ENCODE peak calls at places on chromosomes 2 and 18, in eight cellular contexts. One of them, this sample, is unnamed. For H3K9me2, the result is how much of the 10 kb centered on the place peaks cover.

GRCh38 chr2:7242189-7242867 is 325.1 kb downstream of the RNF144A start:
- DNase-seq in OCI-LY7: no peak
- DNase-seq in GM23338: no peak
- DNase-seq in GM23248: no peak
- DNase-seq in HCT116: no peak
- DNase-seq in SK-N-SH: no peak
- DNase-seq in hepatocyte: no peak
- DNase-seq in PC-3: no peak
- DNase-seq in this sample: no peak

GRCh38 chr2:136434251-136434715 is 316.3 kb upstream of the CXCR4 start:
- DNase-seq in GM23248: no peak
- DNase-seq in SK-N-SH: no peak
- DNase-seq in hepatocyte: peak
- DNase-seq in GM23338: no peak
- DNase-seq in HCT116: no peak
- DNase-seq in OCI-LY7: no peak
- DNase-seq in PC-3: no peak
- DNase-seq in this sample: no peak

GRCh38 chr2:62222674-62223073 is 26.8 kb downstream of the B3GNT2 start:
- DNase-seq in OCI-LY7: no peak
- DNase-seq in PC-3: no peak
- DNase-seq in SK-N-SH: no peak
- DNase-seq in HCT116: no peak
- DNase-seq in GM23248: no peak
- DNase-seq in GM23338: no peak
- DNase-seq in hepatocyte: no peak
- DNase-seq in this sample: no peak

GRCh38 chr2:107808986-107809385 is 17.7 kb upstream of the RGPD4 start:
- DNase-seq in OCI-LY7: no peak
- DNase-seq in PC-3: peak
- DNase-seq in GM23248: peak
- DNase-seq in HCT116: no peak
- DNase-seq in GM23338: no peak
- DNase-seq in SK-N-SH: no peak
- DNase-seq in hepatocyte: no peak
- DNase-seq in this sample: no peak

GRCh38 chr18:57813245-57813644 is 10.1 kb upstream of the ATP8B1 start:
- DNase-seq in PC-3: peak
- DNase-seq in GM23338: no peak
- DNase-seq in SK-N-SH: no peak
- DNase-seq in HCT116: peak
- DNase-seq in GM23248: peak
- DNase-seq in hepatocyte: no peak
- DNase-seq in OCI-LY7: no peak
- DNase-seq in this sample: no peak

GRCh38 chr2:120880381-120880780 is 144.7 kb downstream of the GLI2 start:
- DNase-seq in HCT116: no peak
- DNase-seq in GM23248: no peak
- DNase-seq in hepatocyte: no peak
- DNase-seq in SK-N-SH: no peak
- DNase-seq in OCI-LY7: no peak
- DNase-seq in GM23338: no peak
- DNase-seq in PC-3: no peak
- DNase-seq in this sample: no peak

GRCh38 chr18:46369323-46369722 is 265.1 kb downstream of the HAUS1 start:
- DNase-seq in GM23338: peak
- DNase-seq in HCT116: no peak
- DNase-seq in hepatocyte: no peak
- DNase-seq in SK-N-SH: no peak
- DNase-seq in OCI-LY7: no peak
- DNase-seq in PC-3: no peak
- DNase-seq in GM23248: no peak
- DNase-seq in this sample: no peak

GRCh38 chr18:49691177-49691608 is 122.1 kb downstream of the ACAA2 start:
- DNase-seq in GM23338: no peak
- DNase-seq in OCI-LY7: no peak
- DNase-seq in SK-N-SH: no peak
- DNase-seq in HCT116: peak
- DNase-seq in PC-3: peak
- DNase-seq in hepatocyte: no peak
- DNase-seq in GM23248: peak
- DNase-seq in this sample: no peak

GRCh38 chr2:214671330-214671850 is 138.1 kb downstream of the BARD1 start:
- DNase-seq in GM23338: no peak
- DNase-seq in hepatocyte: no peak
- DNase-seq in PC-3: no peak
- DNase-seq in SK-N-SH: no peak
- DNase-seq in HCT116: no peak
- DNase-seq in GM23248: no peak
- DNase-seq in OCI-LY7: no peak
- DNase-seq in this sample: no peak

GRCh38 chr2:213065583-213066444 is 85.6 kb downstream of the IKZF2 start:
- DNase-seq in SK-N-SH: peak
- DNase-seq in HCT116: no peak
- DNase-seq in GM23338: peak
- DNase-seq in OCI-LY7: no peak
- DNase-seq in hepatocyte: peak
- DNase-seq in PC-3: no peak
- DNase-seq in GM23248: peak
- DNase-seq in this sample: no peak

GRCh38 chr2:30239308-30240161 is 8.2 kb downstream of the LBH start:
- DNase-seq in GM23248: peak
- DNase-seq in OCI-LY7: peak
- DNase-seq in hepatocyte: peak
- DNase-seq in HCT116: peak
- DNase-seq in SK-N-SH: peak
- DNase-seq in PC-3: peak
- DNase-seq in GM23338: peak
- DNase-seq in this sample: peak

GRCh38 chr2:119808516-119809147 is 48.9 kb downstream of the PTPN4 start:
- DNase-seq in OCI-LY7: no peak
- DNase-seq in GM23338: no peak
- DNase-seq in SK-N-SH: no peak
- DNase-seq in HCT116: no peak
- DNase-seq in hepatocyte: no peak
- DNase-seq in GM23248: peak
- DNase-seq in PC-3: peak
- DNase-seq in this sample: no peak

GRCh38 chr2:218257390-218257981 is 3.3 kb upstream of the GPBAR1 start:
- DNase-seq in GM23248: peak
- DNase-seq in hepatocyte: no peak
- DNase-seq in OCI-LY7: peak
- DNase-seq in HCT116: peak
- DNase-seq in GM23338: peak
- DNase-seq in PC-3: peak
- DNase-seq in SK-N-SH: peak
- DNase-seq in this sample: peak

GRCh38 chr2:231425811-231426703 is 30.5 kb downstream of the B3GNT7 start:
- DNase-seq in GM23338: peak
- DNase-seq in HCT116: no peak
- DNase-seq in OCI-LY7: no peak
- DNase-seq in PC-3: peak
- DNase-seq in SK-N-SH: no peak
- DNase-seq in GM23248: no peak
- DNase-seq in hepatocyte: peak
- DNase-seq in this sample: no peak

GRCh38 chr2:106107509-106108131 is 86.5 kb downstream of the UXS1 start:
- DNase-seq in HCT116: no peak
- DNase-seq in OCI-LY7: no peak
- DNase-seq in PC-3: peak
- DNase-seq in GM23248: peak
- DNase-seq in SK-N-SH: no peak
- DNase-seq in hepatocyte: no peak
- DNase-seq in GM23338: no peak
- DNase-seq in this sample: no peak

GRCh38 chr2:96261328-96262003 is 4.3 kb downstream of the TMEM127 start:
- DNase-seq in OCI-LY7: no peak
- DNase-seq in GM23338: no peak
- DNase-seq in GM23248: no peak
- DNase-seq in HCT116: no peak
- DNase-seq in hepatocyte: peak
- DNase-seq in SK-N-SH: no peak
- DNase-seq in PC-3: no peak
- DNase-seq in this sample: no peak
- H3K9me2 ChIP-seq in OCI-LY7: under half
- H3K9me2 ChIP-seq in GM23338: under half
- H3K9me2 ChIP-seq in GM23248: under half
- H3K9me2 ChIP-seq in HCT116: under half
- H3K9me2 ChIP-seq in hepatocyte: under half
- H3K9me2 ChIP-seq in SK-N-SH: under half
- H3K9me2 ChIP-seq in PC-3: under half
- H3K9me2 ChIP-seq in this sample: under half

GRCh38 chr2:150571121-150571520 is 83.7 kb upstream of the RND3 start:
- DNase-seq in OCI-LY7: no peak
- DNase-seq in HCT116: no peak
- DNase-seq in SK-N-SH: no peak
- DNase-seq in GM23248: no peak
- DNase-seq in PC-3: no peak
- DNase-seq in GM23338: no peak
- DNase-seq in hepatocyte: no peak
- DNase-seq in this sample: no peak

GRCh38 chr2:150572961-150573395 is 85.5 kb upstream of the RND3 start:
- DNase-seq in HCT116: no peak
- DNase-seq in GM23338: no peak
- DNase-seq in hepatocyte: no peak
- DNase-seq in OCI-LY7: no peak
- DNase-seq in GM23248: no peak
- DNase-seq in SK-N-SH: no peak
- DNase-seq in PC-3: no peak
- DNase-seq in this sample: no peak

GRCh38 chr2:150578481-150578880 is 91.0 kb upstream of the RND3 start:
- DNase-seq in GM23338: no peak
- DNase-seq in SK-N-SH: no peak
- DNase-seq in hepatocyte: no peak
- DNase-seq in HCT116: no peak
- DNase-seq in OCI-LY7: no peak
- DNase-seq in PC-3: no peak
- DNase-seq in GM23248: no peak
- DNase-seq in this sample: no peak

GRCh38 chr2:150572194-150572766 is 84.8 kb upstream of the RND3 start:
- DNase-seq in OCI-LY7: no peak
- DNase-seq in HCT116: no peak
- DNase-seq in GM23248: peak
- DNase-seq in SK-N-SH: no peak
- DNase-seq in GM23338: no peak
- DNase-seq in PC-3: no peak
- DNase-seq in hepatocyte: no peak
- DNase-seq in this sample: no peak

GRCh38 chr2:150575861-150576260 is 88.4 kb upstream of the RND3 start:
- DNase-seq in PC-3: no peak
- DNase-seq in HCT116: no peak
- DNase-seq in hepatocyte: no peak
- DNase-seq in GM23248: no peak
- DNase-seq in OCI-LY7: no peak
- DNase-seq in GM23338: no peak
- DNase-seq in SK-N-SH: no peak
- DNase-seq in this sample: no peak
- H3K9me2 ChIP-seq in PC-3: under half
- H3K9me2 ChIP-seq in HCT116: under half
- H3K9me2 ChIP-seq in hepatocyte: under half
- H3K9me2 ChIP-seq in GM23248: under half
- H3K9me2 ChIP-seq in OCI-LY7: under half
- H3K9me2 ChIP-seq in GM23338: under half
- H3K9me2 ChIP-seq in SK-N-SH: under half
- H3K9me2 ChIP-seq in this sample: under half

GRCh38 chr2:38271697-38272096 is 105.4 kb downstream of the ATL2 start:
- DNase-seq in GM23338: no peak
- DNase-seq in OCI-LY7: no peak
- DNase-seq in SK-N-SH: no peak
- DNase-seq in hepatocyte: no peak
- DNase-seq in HCT116: no peak
- DNase-seq in PC-3: no peak
- DNase-seq in GM23248: no peak
- DNase-seq in this sample: no peak
- H3K9me2 ChIP-seq in GM23338: under half
- H3K9me2 ChIP-seq in OCI-LY7: under half
- H3K9me2 ChIP-seq in SK-N-SH: under half
- H3K9me2 ChIP-seq in hepatocyte: under half
- H3K9me2 ChIP-seq in HCT116: under half
- H3K9me2 ChIP-seq in PC-3: under half
- H3K9me2 ChIP-seq in GM23248: under half
- H3K9me2 ChIP-seq in this sample: under half

GRCh38 chr18:22453337-22453736 is 35.6 kb upstream of the CTAGE1 start:
- DNase-seq in PC-3: no peak
- DNase-seq in SK-N-SH: no peak
- DNase-seq in HCT116: no peak
- DNase-seq in OCI-LY7: no peak
- DNase-seq in GM23338: no peak
- DNase-seq in hepatocyte: no peak
- DNase-seq in GM23248: peak
- DNase-seq in this sample: no peak
- H3K9me2 ChIP-seq in PC-3: under half
- H3K9me2 ChIP-seq in SK-N-SH: under half
- H3K9me2 ChIP-seq in HCT116: under half
- H3K9me2 ChIP-seq in OCI-LY7: under half
- H3K9me2 ChIP-seq in GM23338: under half
- H3K9me2 ChIP-seq in hepatocyte: under half
- H3K9me2 ChIP-seq in GM23248: under half
- H3K9me2 ChIP-seq in this sample: under half

GRCh38 chr2:189293164-189293563 is 113.6 kb upstream of the COL5A2 start:
- DNase-seq in hepatocyte: no peak
- DNase-seq in GM23338: no peak
- DNase-seq in OCI-LY7: no peak
- DNase-seq in PC-3: no peak
- DNase-seq in SK-N-SH: no peak
- DNase-seq in GM23248: peak
- DNase-seq in HCT116: no peak
- DNase-seq in this sample: no peak
- H3K9me2 ChIP-seq in hepatocyte: under half
- H3K9me2 ChIP-seq in GM23338: under half
- H3K9me2 ChIP-seq in OCI-LY7: under half
- H3K9me2 ChIP-seq in PC-3: under half
- H3K9me2 ChIP-seq in SK-N-SH: under half
- H3K9me2 ChIP-seq in GM23248: under half
- H3K9me2 ChIP-seq in HCT116: under half
- H3K9me2 ChIP-seq in this sample: under half

GRCh38 chr2:84700006-84700405 is 180.9 kb downstream of the TRABD2A start:
- DNase-seq in SK-N-SH: no peak
- DNase-seq in PC-3: no peak
- DNase-seq in GM23248: no peak
- DNase-seq in OCI-LY7: no peak
- DNase-seq in GM23338: no peak
- DNase-seq in HCT116: no peak
- DNase-seq in hepatocyte: no peak
- DNase-seq in this sample: no peak
- H3K9me2 ChIP-seq in SK-N-SH: under half
- H3K9me2 ChIP-seq in PC-3: under half
- H3K9me2 ChIP-seq in GM23248: under half
- H3K9me2 ChIP-seq in OCI-LY7: under half
- H3K9me2 ChIP-seq in GM23338: under half
- H3K9me2 ChIP-seq in HCT116: under half
- H3K9me2 ChIP-seq in hepatocyte: under half
- H3K9me2 ChIP-seq in this sample: under half

DNA sequence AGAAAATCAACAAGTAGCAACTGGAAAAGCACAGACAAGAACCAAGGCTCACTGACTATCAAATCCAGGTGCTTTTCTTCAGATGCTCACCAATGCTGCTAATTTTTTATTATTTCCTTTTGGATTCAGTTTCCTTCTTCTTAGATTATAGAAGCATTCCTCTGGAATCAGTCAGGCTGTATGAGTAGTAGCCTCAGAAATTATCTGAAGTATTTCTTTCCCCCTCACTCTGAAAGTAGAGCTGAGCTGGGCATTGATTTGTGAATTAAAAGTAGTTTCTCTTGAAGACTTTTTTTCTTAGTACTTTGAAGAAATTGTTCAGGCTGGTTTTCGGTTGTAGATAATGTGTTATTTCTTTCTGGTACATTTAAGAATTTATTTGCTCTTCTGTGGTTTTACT is 273.7 kb downstream of the NOL4 start:
- DNase-seq in GM23338: no peak
- DNase-seq in OCI-LY7: no peak
- DNase-seq in HCT116: no peak
- DNase-seq in hepatocyte: no peak
- DNase-seq in SK-N-SH: no peak
- DNase-seq in PC-3: no peak
- DNase-seq in GM23248: no peak
- DNase-seq in this sample: no peak
- H3K9me2 ChIP-seq in GM23338: under half
- H3K9me2 ChIP-seq in OCI-LY7: under half
- H3K9me2 ChIP-seq in HCT116: under half
- H3K9me2 ChIP-seq in hepatocyte: under half
- H3K9me2 ChIP-seq in SK-N-SH: under half
- H3K9me2 ChIP-seq in PC-3: under half
- H3K9me2 ChIP-seq in GM23248: under half
- H3K9me2 ChIP-seq in this sample: under half